ENCODE peak calls at places on chromosome 20, in ten cellular contexts. U is heart left ventricle, X is cardiac fibroblast, M is ecto neural progenitor cell, A is psoas muscle, J is Ammon's horn, F is GM12865, I is tibial artery, B is GDM1, O is T-helper 1 cell. E is an unnamed sample.

GRCh38 chr20:16216227-16217210 is 356.7 kb downstream of the KIF16B start:
- DNase-seq in M (no peak), I (no peak), F (no peak), U (no peak), A (no peak), O (no peak), X (no peak), B (no peak), J (no peak), E (no peak)

GRCh38 chr20:44642203-44643153 is 9.0 kb downstream of the ADA start:
- DNase-seq in F (peak), A (peak), U (peak), I (peak), B (peak), O (no peak), M (no peak), X (peak), J (peak), E (peak)

GRCh38 chr20:10508060-10508459 is 73.0 kb downstream of the SLX4IP start:
- DNase-seq in O (no peak), M (no peak), F (no peak), I (peak), B (no peak), U (no peak), X (peak), A (no peak), J (no peak), E (no peak)

GRCh38 chr20:50286609-50287008 is 96.0 kb downstream of the CEBPB start:
- DNase-seq in J (no peak), O (no peak), U (peak), A (peak), M (no peak), F (peak), X (peak), B (no peak), I (peak), E (no peak)

GRCh38 chr20:32443386-32443974 is 85.3 kb downstream of the ASXL1 start:
- DNase-seq in I (no peak), U (no peak), J (no peak), B (no peak), A (no peak), O (no peak), X (no peak), F (no peak), M (no peak), E (no peak)

GRCh38 chr20:48049631-48050030 is 264.4 kb upstream of the SULF2 start:
- DNase-seq in B (no peak), M (no peak), U (no peak), F (no peak), A (no peak), X (no peak), O (no peak), I (no peak), J (no peak), E (no peak)

GRCh38 chr20:51526105-51526470 is 16.4 kb downstream of the NFATC2 start:
- DNase-seq in O (no peak), U (no peak), F (no peak), M (no peak), A (no peak), J (no peak), X (no peak), B (no peak), I (no peak), E (no peak)

GRCh38 chr20:49858076-49858565 is 45.5 kb downstream of the SLC9A8 start:
- DNase-seq in U (no peak), F (no peak), O (no peak), M (no peak), B (no peak), A (no peak), I (no peak), J (no peak), X (no peak), E (no peak)

GRCh38 chr20:9286501-9286900 is 217.6 kb downstream of the PLCB4 start:
- DNase-seq in J (no peak), A (no peak), U (no peak), I (no peak), B (no peak), M (no peak), F (no peak), X (peak), O (no peak), E (no peak)

GRCh38 chr20:62305149-62305764 is 2.5 kb downstream of the ADRM1 start:
- DNase-seq in X (peak), M (no peak), B (no peak), O (no peak), A (no peak), F (no peak), J (no peak), U (no peak), I (no peak), E (no peak)

GRCh38 chr20:3751284-3751663 is 16.3 kb downstream of the ADISSP start:
- DNase-seq in F (no peak), O (no peak), B (no peak), J (no peak), U (no peak), X (no peak), M (peak), I (no peak), A (no peak), E (no peak)

GRCh38 chr20:21436186-21436585 is 38.9 kb upstream of the NKX2-4 start:
- DNase-seq in O (no peak), F (no peak), U (no peak), X (peak), B (no peak), I (no peak), M (no peak), J (no peak), A (no peak), E (no peak)

GRCh38 chr20:38032585-38033329 is 499 bp downstream of the TTI1 start:
- DNase-seq in U (peak), I (no peak), B (no peak), J (no peak), M (no peak), A (no peak), O (peak), F (peak), X (peak), E (peak)

GRCh38 chr20:57977141-57977540 is 251.3 kb downstream of the ANKRD60 start:
- DNase-seq in F (no peak), A (no peak), B (no peak), X (no peak), U (peak), O (no peak), I (no peak), J (no peak), M (no peak), E (no peak)

GRCh38 chr20:4151991-4152695 is 136.8 kb upstream of the RNF24 start:
- DNase-seq in I (no peak), B (peak), J (no peak), O (no peak), F (no peak), A (no peak), X (no peak), U (no peak), M (peak), E (peak)

GRCh38 chr20:33570743-33571142 is 80.8 kb downstream of the CBFA2T2 start:
- DNase-seq in B (no peak), F (peak), X (no peak), I (no peak), J (no peak), U (no peak), O (no peak), A (no peak), M (no peak), E (no peak)

GRCh38 chr20:37668166-37668565 is 25.7 kb upstream of the CTNNBL1 start:
- DNase-seq in F (no peak), O (no peak), X (no peak), I (no peak), U (no peak), A (no peak), B (no peak), J (no peak), M (no peak), E (no peak)

GRCh38 chr20:8940311-8940710 is 128.6 kb upstream of the PLCB4 start:
- DNase-seq in M (no peak), X (no peak), O (no peak), U (peak), A (no peak), J (no peak), I (peak), B (no peak), F (no peak), E (no peak)